ENCODE peak calls at places on chromosome 1, in ten cellular contexts. J, R, H, A, M, Q, W, L, V and F are unnamed samples.

GRCh38 chr1:226702318-226702956 is 36.6 kb downstream of the ITPKB start:
- DNase-seq in J (no peak), R (peak; percentile 82), H (peak; percentile 78), A (peak; percentile 53), M (no peak), Q (peak; percentile 46), W (no peak), L (peak; percentile 60), V (no peak), F (no peak)

GRCh38 chr1:201792534-201793305 is 36.2 kb upstream of the IPO9 start:
- DNase-seq in J (no peak), R (peak; percentile 89), H (peak; percentile 93), A (peak; percentile 92), M (peak; percentile 82), Q (peak; percentile 80), W (peak; percentile 61), L (peak; percentile 96), V (peak; percentile 88), F (peak; percentile 73)

GRCh38 chr1:10823000-10823401 is 26.6 kb upstream of the CASZ1 start:
- DNase-seq in J (no peak), R (peak; percentile 12), H (no peak), A (no peak), M (no peak), Q (no peak), W (no peak), L (no peak), V (no peak), F (no peak)

GRCh38 chr1:169338617-169339016 is 29.0 kb downstream of the NME7 start:
- DNase-seq in J (no peak), R (no peak), H (no peak), A (no peak), M (no peak), Q (no peak), W (no peak), L (no peak), V (no peak), F (no peak)

GRCh38 chr1:166166701-166167394 is at the start of gene FAM78B:
- DNase-seq in J (peak; percentile 86), R (peak; percentile 57), H (peak; percentile 64), A (peak; percentile 56), M (peak; percentile 90), Q (no peak), W (peak; percentile 81), L (peak; percentile 31), V (peak; percentile 84), F (peak; percentile 42)

GRCh38 chr1:3587133-3587733 is 24.1 kb downstream of the MEGF6 start:
- DNase-seq in J (no peak), R (no peak), H (peak; percentile 52), A (peak; percentile 43), M (no peak), Q (peak; percentile 85), W (no peak), L (no peak), V (no peak), F (no peak)

GRCh38 chr1:175863291-175864050 is 120.1 kb upstream of the TNR start:
- DNase-seq in J (no peak), R (no peak), H (no peak), A (no peak), M (no peak), Q (no peak), W (no peak), L (no peak), V (no peak), F (no peak)

GRCh38 chr1:197199923-197200467 is 53.5 kb upstream of the ASPM start:
- DNase-seq in J (no peak), R (peak; percentile 12), H (peak; percentile 38), A (no peak), M (no peak), Q (no peak), W (no peak), L (no peak), V (peak; percentile 19), F (no peak)

GRCh38 chr1:147913362-147913761 is 10.8 kb downstream of the GJA8 start:
- DNase-seq in J (no peak), R (no peak), H (no peak), A (no peak), M (no peak), Q (no peak), W (no peak), L (no peak), V (no peak), F (no peak)

GRCh38 chr1:94713472-94714141 is 106.5 kb upstream of the SLC44A3 start:
- DNase-seq in J (peak; percentile 89), R (peak; percentile 96), H (peak; percentile 99), A (peak; percentile 95), M (peak; percentile 42), Q (peak; percentile 91), W (peak; percentile 87), L (peak; percentile 98), V (peak; percentile 36), F (no peak)

GRCh38 chr1:12745992-12746323 is at the start of gene CFAP107:
- DNase-seq in J (no peak), R (no peak), H (no peak), A (no peak), M (no peak), Q (no peak), W (no peak), L (peak; percentile 3), V (no peak), F (no peak)

GRCh38 chr1:52368383-52369172 is 2.6 kb upstream of the CC2D1B start:
- DNase-seq in J (peak; percentile 90), R (peak; percentile 35), H (peak; percentile 38), A (peak; percentile 37), M (peak; percentile 74), Q (peak; percentile 14), W (peak; percentile 82), L (peak; percentile 40), V (peak; percentile 77), F (peak; percentile 64)

GRCh38 chr1:184975208-184975875 is 1.0 kb upstream of the NIBAN1 start:
- DNase-seq in J (no peak), R (peak; percentile 91), H (no peak), A (no peak), M (no peak), Q (no peak), W (no peak), L (no peak), V (no peak), F (no peak)

GRCh38 chr1:29280780-29281131 is 44.4 kb downstream of the PTPRU start:
- DNase-seq in J (no peak), R (no peak), H (peak; percentile 33), A (peak; percentile 20), M (no peak), Q (peak; percentile 16), W (no peak), L (no peak), V (no peak), F (no peak)

GRCh38 chr1:204683284-204684205 is 2.0 kb downstream of the LRRN2 start:
- DNase-seq in J (no peak), R (no peak), H (no peak), A (no peak), M (no peak), Q (no peak), W (no peak), L (no peak), V (no peak), F (no peak)
- TF ChIP-seq CTCF in J (no peak), R (no peak), H (no peak), A (no peak), M (no peak), Q (no peak), W (no peak), L (no peak), V (no peak), F (no peak)

DNA sequence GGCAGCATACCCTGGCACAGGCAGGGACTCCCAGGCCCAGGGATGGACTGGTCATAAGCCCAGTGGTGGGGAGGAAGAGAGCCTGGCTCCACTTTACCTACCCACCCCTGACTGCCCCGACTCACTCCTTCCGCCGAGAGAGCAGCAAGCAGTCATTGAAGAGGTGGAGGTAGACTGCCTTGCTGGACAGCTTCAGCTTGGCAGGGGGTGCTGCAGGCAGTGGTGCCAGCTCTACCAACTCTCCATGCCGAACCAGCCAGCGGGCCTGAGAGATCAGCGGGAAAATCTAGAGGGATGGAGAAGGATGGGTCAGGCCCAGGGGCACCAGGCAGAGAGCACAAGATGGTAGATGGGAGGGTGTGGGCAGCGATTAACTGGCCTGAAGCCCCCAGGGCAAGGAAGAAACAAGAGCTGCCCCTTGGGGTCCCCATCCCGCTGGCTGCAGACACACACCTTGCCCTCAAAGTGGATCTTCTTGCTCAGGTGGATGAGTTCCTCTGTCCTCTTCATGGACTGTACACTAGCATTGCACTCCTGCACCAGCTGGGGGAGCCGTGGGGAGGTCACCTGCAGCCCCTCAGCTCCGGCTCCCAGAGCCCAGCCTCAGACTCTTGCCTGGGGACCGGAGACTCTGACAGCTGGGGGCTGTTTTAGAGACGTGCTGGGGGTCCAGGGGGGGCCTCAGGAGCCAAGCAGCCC is 7.7 kb downstream of the ARHGEF19 start:
- DNase-seq in J (peak; percentile 83), R (no peak), H (no peak), A (no peak), M (peak; percentile 64), Q (no peak), W (no peak), L (peak; percentile 26), V (peak; percentile 71), F (no peak)
- TF ChIP-seq CTCF in J (no peak), R (peak; percentile 14), H (peak; percentile 36), A (peak; percentile 44), M (peak; percentile 48), Q (peak; percentile 65), W (peak; percentile 36), L (peak; percentile 56), V (peak; percentile 36), F (peak; percentile 44)

GRCh38 chr1:2539312-2539907 is 9.3 kb upstream of the HES5 start:
- DNase-seq in J (no peak), R (no peak), H (no peak), A (no peak), M (no peak), Q (no peak), W (no peak), L (no peak), V (no peak), F (no peak)
- TF ChIP-seq CTCF in J (peak; percentile 22), R (no peak), H (peak; percentile 34), A (peak; percentile 28), M (peak; percentile 8), Q (peak; percentile 54), W (peak; percentile 8), L (peak; percentile 32), V (no peak), F (peak; percentile 46)

GRCh38 chr1:21661886-21662285 is 7.3 kb downstream of the RAP1GAP start:
- DNase-seq in J (peak; percentile 21), R (no peak), H (no peak), A (no peak), M (no peak), Q (no peak), W (peak; percentile 35), L (no peak), V (no peak), F (no peak)
- TF ChIP-seq CTCF in J (no peak), R (no peak), H (no peak), A (no peak), M (no peak), Q (no peak), W (no peak), L (no peak), V (no peak), F (no peak)

DNA sequence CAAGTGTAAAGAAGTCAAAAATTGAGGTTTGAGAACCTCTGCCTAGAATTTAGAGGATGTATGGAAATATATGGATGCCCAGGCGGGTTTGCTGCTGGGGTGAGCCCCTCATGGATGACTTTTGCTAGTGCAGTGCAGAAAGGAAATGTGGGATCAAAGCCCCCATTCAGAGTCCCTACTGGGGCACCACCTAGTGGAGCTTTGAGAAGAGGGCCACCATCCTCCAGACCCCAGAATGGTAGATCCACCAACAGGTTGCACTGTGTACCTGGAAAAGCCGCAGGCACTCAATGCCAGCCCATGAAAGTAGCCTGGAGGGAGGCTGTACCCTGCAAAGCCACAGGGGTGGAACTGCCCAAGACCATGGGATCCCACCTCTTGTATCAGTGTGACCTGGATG is 330.7 kb upstream of the DPYD start:
- DNase-seq in J (no peak), R (no peak), H (no peak), A (no peak), M (no peak), Q (no peak), W (no peak), L (no peak), V (no peak), F (no peak)
- TF ChIP-seq CTCF in J (no peak), R (no peak), H (no peak), A (no peak), M (no peak), Q (peak; percentile 7), W (no peak), L (no peak), V (no peak), F (no peak)